ENCODE peak calls at places on chromosome 14, in nine cellular contexts. S is NCI-H1092; V is colonic mucosa; P is effector CD4-positive, alpha-beta T cell; J is T-helper 2 cell treated with Interferon-gamma antibody and Interleukin-4, amounts not matched to agents 5 μg/mL and 100 μg/mL, for 36 hours; N is ovary; Q is lower leg skin; U is GM03348; X is GM23338. T is an unnamed sample.

GRCh38 chr14:28776482-28777266 is 10.1 kb downstream of the FOXG1 start:
- DNase-seq in S (no peak), V (no peak), P (no peak), J (no peak), N (no peak), Q (no peak), U (no peak), X (no peak), T (no peak)

GRCh38 chr14:84128025-84128424 is 1401.9 kb upstream of the FLRT2 start:
- DNase-seq in S (no peak), V (no peak), P (no peak), J (no peak), N (no peak), Q (no peak), U (no peak), X (no peak), T (no peak)

GRCh38 chr14:101596742-101597141 is 35.4 kb downstream of the DIO3 start:
- DNase-seq in S (no peak), V (peak), P (no peak), J (no peak), N (no peak), Q (peak), U (peak), X (no peak), T (no peak)

GRCh38 chr14:94447986-94448808 is 4.4 kb downstream of the SERPINA11 start:
- DNase-seq in S (no peak), V (no peak), P (no peak), J (no peak), N (no peak), Q (no peak), U (no peak), X (no peak), T (no peak)

GRCh38 chr14:34212172-34212571 is 249.9 kb downstream of the SPTSSA start:
- DNase-seq in S (no peak), V (no peak), P (no peak), J (no peak), N (no peak), Q (no peak), U (no peak), X (no peak), T (no peak)

GRCh38 chr14:32683679-32684078 is 255.0 kb upstream of the NPAS3 start:
- DNase-seq in S (no peak), V (no peak), P (no peak), J (no peak), N (no peak), Q (no peak), U (no peak), X (no peak), T (no peak)

GRCh38 chr14:35380794-35381193 is 23.8 kb downstream of the NFKBIA start:
- DNase-seq in S (no peak), V (peak), P (no peak), J (no peak), N (no peak), Q (no peak), U (no peak), X (no peak), T (no peak)

GRCh38 chr14:74905595-74906142 is 17.4 kb downstream of the RPS6KL1 start:
- DNase-seq in S (peak), V (peak), P (peak), J (peak), N (peak), Q (peak), U (peak), X (peak), T (peak)

GRCh38 chr14:67221248-67221981 is 19.8 kb upstream of the PALS1 start:
- DNase-seq in S (no peak), V (no peak), P (no peak), J (no peak), N (no peak), Q (no peak), U (peak), X (no peak), T (no peak)

GRCh38 chr14:68146812-68147211 is 327.2 kb downstream of the RAD51B start:
- DNase-seq in S (no peak), V (no peak), P (no peak), J (no peak), N (no peak), Q (no peak), U (peak), X (no peak), T (no peak)

GRCh38 chr14:28412076-28412475 is 354.5 kb upstream of the FOXG1 start:
- DNase-seq in S (no peak), V (no peak), P (no peak), J (no peak), N (no peak), Q (no peak), U (no peak), X (no peak), T (no peak)

GRCh38 chr14:74620497-74620921 is 8.5 kb upstream of the LTBP2 start:
- DNase-seq in S (no peak), V (no peak), P (no peak), J (peak), N (no peak), Q (no peak), U (peak), X (no peak), T (no peak)

GRCh38 chr14:37403656-37404055 is 191.4 kb downstream of the FOXA1 start:
- DNase-seq in S (no peak), V (no peak), P (no peak), J (no peak), N (no peak), Q (no peak), U (no peak), X (no peak), T (no peak)